ENCODE peak calls at places on chromosomes 13 and 19, in six cellular contexts. N is activated CD4-positive, alpha-beta memory T cell treated with anti-CD3 and anti-CD28 coated beads, Interleukin-2, amount 10 ng/mL, durations not matched to agents 7 days and 5 days; M is fibroblast of the aortic adventitia; Q is fibroblast of lung; R is KG1; J is cardiac fibroblast. F is an unnamed sample.

GRCh38 chr19:18344546-18344945 is 4.1 kb downstream of the PGPEP1 start:
- DNase-seq in N (no peak), R (no peak), M (no peak), J (no peak), Q (no peak), F (no peak)

GRCh38 chr19:31347828-31348314 is 1.4 kb downstream of the TSHZ3 start:
- DNase-seq in J (peak; percentile 61), N (no peak), Q (peak; percentile 66), R (no peak), M (peak; percentile 66), F (no peak)

GRCh38 chr19:55231391-55232283 is 3.1 kb upstream of the TMEM86B start:
- DNase-seq in J (no peak), M (no peak), N (no peak), Q (no peak), R (no peak), F (no peak)

GRCh38 chr13:46288570-46289259 is 77.0 kb downstream of the LRRC63 start:
- DNase-seq in R (peak; percentile 60), Q (peak; percentile 24), J (peak; percentile 64), N (no peak), M (peak; percentile 79), F (peak; percentile 85)

GRCh38 chr13:42333613-42334328 is 61.8 kb downstream of the AKAP11 start:
- DNase-seq in M (peak; percentile 71), J (peak; percentile 76), N (no peak), R (no peak), Q (peak; percentile 13), F (peak; percentile 72)

GRCh38 chr13:30000373-30000770 is 150.0 kb upstream of the UBL3 start:
- DNase-seq in R (no peak), Q (no peak), M (no peak), N (no peak), J (no peak), F (no peak)

GRCh38 chr19:47619763-47620162 is 10.8 kb downstream of the BICRA start:
- DNase-seq in R (no peak), N (no peak), M (peak; percentile 41), Q (peak; percentile 74), J (peak; percentile 32), F (no peak)

GRCh38 chr19:35774274-35775045 is 904 bp upstream of the ARHGAP33 start:
- DNase-seq in J (no peak), N (no peak), R (no peak), Q (no peak), M (peak; percentile 1), F (no peak)

GRCh38 chr13:76148926-76149325 is 512.8 kb downstream of the LMO7 start:
- DNase-seq in J (peak; percentile 56), R (no peak), Q (peak; percentile 93), N (no peak), M (peak; percentile 74), F (no peak)